ENCODE peak calls at places on chromosomes 7 and 10, in ten cellular contexts. One of them, this sample, is unnamed.

GRCh38 chr10:12668634-12669033 is 319.3 kb downstream of the CAMK1D start:
- DNase-seq in activated CD4-positive, alpha-beta T cell treated with anti-CD3 and anti-CD28 coated beads, Interleukin-2, amount 50 U/mL, for 4 hours: no peak
- DNase-seq in T-helper 1 cell: no peak
- DNase-seq in prostate gland: no peak
- DNase-seq in EL: no peak
- DNase-seq in NCI-H524 treated with DMSO at 0.1 percent for 48 hours: no peak
- DNase-seq in NCI-H1092 treated with DMSO at 0.1 percent for 48 hours: no peak
- DNase-seq in natural killer cell: no peak
- DNase-seq in stimulated activated naive CD8-positive, alpha-beta T cell treated with anti-CD3 and anti-CD28 coated beads, Interleukin-15, amount 100 ng/mL, for 72 hours: no peak
- DNase-seq in NCI-H510A treated with DMSO at 0.1 percent for 48 hours: no peak
- DNase-seq in this sample: no peak

GRCh38 chr10:43376828-43377227 is 5.4 kb downstream of the FXYD4 start:
- DNase-seq in activated CD4-positive, alpha-beta T cell treated with anti-CD3 and anti-CD28 coated beads, Interleukin-2, amount 50 U/mL, for 4 hours: no peak
- DNase-seq in T-helper 1 cell: no peak
- DNase-seq in prostate gland: no peak
- DNase-seq in EL: no peak
- DNase-seq in NCI-H524 treated with DMSO at 0.1 percent for 48 hours: no peak
- DNase-seq in NCI-H1092 treated with DMSO at 0.1 percent for 48 hours: no peak
- DNase-seq in natural killer cell: no peak
- DNase-seq in stimulated activated naive CD8-positive, alpha-beta T cell treated with anti-CD3 and anti-CD28 coated beads, Interleukin-15, amount 100 ng/mL, for 72 hours: no peak
- DNase-seq in NCI-H510A treated with DMSO at 0.1 percent for 48 hours: no peak
- DNase-seq in this sample: no peak

GRCh38 chr7:108660465-108660864 is 90.8 kb downstream of the DNAJB9 start:
- DNase-seq in activated CD4-positive, alpha-beta T cell treated with anti-CD3 and anti-CD28 coated beads, Interleukin-2, amount 50 U/mL, for 4 hours: no peak
- DNase-seq in T-helper 1 cell: no peak
- DNase-seq in prostate gland: no peak
- DNase-seq in EL: no peak
- DNase-seq in NCI-H524 treated with DMSO at 0.1 percent for 48 hours: no peak
- DNase-seq in NCI-H1092 treated with DMSO at 0.1 percent for 48 hours: peak
- DNase-seq in natural killer cell: no peak
- DNase-seq in stimulated activated naive CD8-positive, alpha-beta T cell treated with anti-CD3 and anti-CD28 coated beads, Interleukin-15, amount 100 ng/mL, for 72 hours: no peak
- DNase-seq in NCI-H510A treated with DMSO at 0.1 percent for 48 hours: no peak
- DNase-seq in this sample: no peak

GRCh38 chr7:134865001-134865845 is 85.8 kb downstream of the CALD1 start:
- DNase-seq in activated CD4-positive, alpha-beta T cell treated with anti-CD3 and anti-CD28 coated beads, Interleukin-2, amount 50 U/mL, for 4 hours: peak
- DNase-seq in T-helper 1 cell: no peak
- DNase-seq in prostate gland: no peak
- DNase-seq in EL: peak
- DNase-seq in NCI-H524 treated with DMSO at 0.1 percent for 48 hours: no peak
- DNase-seq in NCI-H1092 treated with DMSO at 0.1 percent for 48 hours: no peak
- DNase-seq in natural killer cell: no peak
- DNase-seq in stimulated activated naive CD8-positive, alpha-beta T cell treated with anti-CD3 and anti-CD28 coated beads, Interleukin-15, amount 100 ng/mL, for 72 hours: peak
- DNase-seq in NCI-H510A treated with DMSO at 0.1 percent for 48 hours: no peak
- DNase-seq in this sample: no peak

GRCh38 chr10:62959553-62959952 is 143.4 kb upstream of the EGR2 start:
- DNase-seq in activated CD4-positive, alpha-beta T cell treated with anti-CD3 and anti-CD28 coated beads, Interleukin-2, amount 50 U/mL, for 4 hours: no peak
- DNase-seq in T-helper 1 cell: no peak
- DNase-seq in prostate gland: no peak
- DNase-seq in EL: peak
- DNase-seq in NCI-H524 treated with DMSO at 0.1 percent for 48 hours: no peak
- DNase-seq in NCI-H1092 treated with DMSO at 0.1 percent for 48 hours: no peak
- DNase-seq in natural killer cell: no peak
- DNase-seq in stimulated activated naive CD8-positive, alpha-beta T cell treated with anti-CD3 and anti-CD28 coated beads, Interleukin-15, amount 100 ng/mL, for 72 hours: no peak
- DNase-seq in NCI-H510A treated with DMSO at 0.1 percent for 48 hours: no peak
- DNase-seq in this sample: no peak

GRCh38 chr7:158052381-158053095 is 535.1 kb downstream of the PTPRN2 start:
- DNase-seq in activated CD4-positive, alpha-beta T cell treated with anti-CD3 and anti-CD28 coated beads, Interleukin-2, amount 50 U/mL, for 4 hours: no peak
- DNase-seq in T-helper 1 cell: no peak
- DNase-seq in prostate gland: no peak
- DNase-seq in EL: no peak
- DNase-seq in NCI-H524 treated with DMSO at 0.1 percent for 48 hours: no peak
- DNase-seq in NCI-H1092 treated with DMSO at 0.1 percent for 48 hours: no peak
- DNase-seq in natural killer cell: no peak
- DNase-seq in stimulated activated naive CD8-positive, alpha-beta T cell treated with anti-CD3 and anti-CD28 coated beads, Interleukin-15, amount 100 ng/mL, for 72 hours: no peak
- DNase-seq in NCI-H510A treated with DMSO at 0.1 percent for 48 hours: no peak
- DNase-seq in this sample: no peak

GRCh38 chr10:117540640-117541404 is 1.7 kb upstream of the EMX2 start:
- DNase-seq in activated CD4-positive, alpha-beta T cell treated with anti-CD3 and anti-CD28 coated beads, Interleukin-2, amount 50 U/mL, for 4 hours: no peak
- DNase-seq in T-helper 1 cell: no peak
- DNase-seq in prostate gland: no peak
- DNase-seq in EL: no peak
- DNase-seq in NCI-H524 treated with DMSO at 0.1 percent for 48 hours: no peak
- DNase-seq in NCI-H1092 treated with DMSO at 0.1 percent for 48 hours: no peak
- DNase-seq in natural killer cell: no peak
- DNase-seq in stimulated activated naive CD8-positive, alpha-beta T cell treated with anti-CD3 and anti-CD28 coated beads, Interleukin-15, amount 100 ng/mL, for 72 hours: no peak
- DNase-seq in NCI-H510A treated with DMSO at 0.1 percent for 48 hours: no peak
- DNase-seq in this sample: no peak

GRCh38 chr7:151631149-151631967 is 111.7 kb upstream of the RHEB start:
- DNase-seq in activated CD4-positive, alpha-beta T cell treated with anti-CD3 and anti-CD28 coated beads, Interleukin-2, amount 50 U/mL, for 4 hours: peak
- DNase-seq in T-helper 1 cell: no peak
- DNase-seq in prostate gland: peak
- DNase-seq in EL: peak
- DNase-seq in NCI-H524 treated with DMSO at 0.1 percent for 48 hours: no peak
- DNase-seq in NCI-H1092 treated with DMSO at 0.1 percent for 48 hours: peak
- DNase-seq in natural killer cell: no peak
- DNase-seq in stimulated activated naive CD8-positive, alpha-beta T cell treated with anti-CD3 and anti-CD28 coated beads, Interleukin-15, amount 100 ng/mL, for 72 hours: no peak
- DNase-seq in NCI-H510A treated with DMSO at 0.1 percent for 48 hours: peak
- DNase-seq in this sample: no peak

GRCh38 chr10:29545122-29545521 is 89.6 kb downstream of the SVIL start:
- DNase-seq in activated CD4-positive, alpha-beta T cell treated with anti-CD3 and anti-CD28 coated beads, Interleukin-2, amount 50 U/mL, for 4 hours: no peak
- DNase-seq in T-helper 1 cell: no peak
- DNase-seq in prostate gland: no peak
- DNase-seq in EL: no peak
- DNase-seq in NCI-H524 treated with DMSO at 0.1 percent for 48 hours: no peak
- DNase-seq in NCI-H1092 treated with DMSO at 0.1 percent for 48 hours: no peak
- DNase-seq in natural killer cell: no peak
- DNase-seq in stimulated activated naive CD8-positive, alpha-beta T cell treated with anti-CD3 and anti-CD28 coated beads, Interleukin-15, amount 100 ng/mL, for 72 hours: no peak
- DNase-seq in NCI-H510A treated with DMSO at 0.1 percent for 48 hours: no peak
- DNase-seq in this sample: no peak

GRCh38 chr10:5446390-5446926 is 34.1 kb downstream of the NET1 start:
- DNase-seq in activated CD4-positive, alpha-beta T cell treated with anti-CD3 and anti-CD28 coated beads, Interleukin-2, amount 50 U/mL, for 4 hours: peak
- DNase-seq in T-helper 1 cell: peak
- DNase-seq in prostate gland: peak
- DNase-seq in EL: peak
- DNase-seq in NCI-H524 treated with DMSO at 0.1 percent for 48 hours: no peak
- DNase-seq in NCI-H1092 treated with DMSO at 0.1 percent for 48 hours: peak
- DNase-seq in natural killer cell: peak
- DNase-seq in stimulated activated naive CD8-positive, alpha-beta T cell treated with anti-CD3 and anti-CD28 coated beads, Interleukin-15, amount 100 ng/mL, for 72 hours: peak
- DNase-seq in NCI-H510A treated with DMSO at 0.1 percent for 48 hours: peak
- DNase-seq in this sample: peak

GRCh38 chr10:73650537-73651331 is 5.1 kb downstream of the SYNPO2L start:
- DNase-seq in activated CD4-positive, alpha-beta T cell treated with anti-CD3 and anti-CD28 coated beads, Interleukin-2, amount 50 U/mL, for 4 hours: no peak
- DNase-seq in T-helper 1 cell: no peak
- DNase-seq in prostate gland: no peak
- DNase-seq in EL: peak
- DNase-seq in NCI-H524 treated with DMSO at 0.1 percent for 48 hours: no peak
- DNase-seq in NCI-H1092 treated with DMSO at 0.1 percent for 48 hours: no peak
- DNase-seq in natural killer cell: no peak
- DNase-seq in stimulated activated naive CD8-positive, alpha-beta T cell treated with anti-CD3 and anti-CD28 coated beads, Interleukin-15, amount 100 ng/mL, for 72 hours: no peak
- DNase-seq in NCI-H510A treated with DMSO at 0.1 percent for 48 hours: no peak
- DNase-seq in this sample: no peak

GRCh38 chr7:156816943-156817572 is 75.9 kb downstream of the LMBR1 start:
- DNase-seq in activated CD4-positive, alpha-beta T cell treated with anti-CD3 and anti-CD28 coated beads, Interleukin-2, amount 50 U/mL, for 4 hours: no peak
- DNase-seq in T-helper 1 cell: no peak
- DNase-seq in prostate gland: no peak
- DNase-seq in EL: no peak
- DNase-seq in NCI-H524 treated with DMSO at 0.1 percent for 48 hours: no peak
- DNase-seq in NCI-H1092 treated with DMSO at 0.1 percent for 48 hours: no peak
- DNase-seq in natural killer cell: no peak
- DNase-seq in stimulated activated naive CD8-positive, alpha-beta T cell treated with anti-CD3 and anti-CD28 coated beads, Interleukin-15, amount 100 ng/mL, for 72 hours: no peak
- DNase-seq in NCI-H510A treated with DMSO at 0.1 percent for 48 hours: peak
- DNase-seq in this sample: no peak

GRCh38 chr7:112566392-112567324 is 85.9 kb downstream of the LSMEM1 start:
- DNase-seq in activated CD4-positive, alpha-beta T cell treated with anti-CD3 and anti-CD28 coated beads, Interleukin-2, amount 50 U/mL, for 4 hours: no peak
- DNase-seq in T-helper 1 cell: no peak
- DNase-seq in prostate gland: peak
- DNase-seq in EL: no peak
- DNase-seq in NCI-H524 treated with DMSO at 0.1 percent for 48 hours: peak
- DNase-seq in NCI-H1092 treated with DMSO at 0.1 percent for 48 hours: peak
- DNase-seq in natural killer cell: no peak
- DNase-seq in stimulated activated naive CD8-positive, alpha-beta T cell treated with anti-CD3 and anti-CD28 coated beads, Interleukin-15, amount 100 ng/mL, for 72 hours: no peak
- DNase-seq in NCI-H510A treated with DMSO at 0.1 percent for 48 hours: no peak
- DNase-seq in this sample: no peak

GRCh38 chr10:132131581-132132250 is 55.0 kb upstream of the DPYSL4 start:
- DNase-seq in activated CD4-positive, alpha-beta T cell treated with anti-CD3 and anti-CD28 coated beads, Interleukin-2, amount 50 U/mL, for 4 hours: no peak
- DNase-seq in T-helper 1 cell: no peak
- DNase-seq in prostate gland: no peak
- DNase-seq in EL: no peak
- DNase-seq in NCI-H524 treated with DMSO at 0.1 percent for 48 hours: no peak
- DNase-seq in NCI-H1092 treated with DMSO at 0.1 percent for 48 hours: no peak
- DNase-seq in natural killer cell: no peak
- DNase-seq in stimulated activated naive CD8-positive, alpha-beta T cell treated with anti-CD3 and anti-CD28 coated beads, Interleukin-15, amount 100 ng/mL, for 72 hours: no peak
- DNase-seq in NCI-H510A treated with DMSO at 0.1 percent for 48 hours: no peak
- DNase-seq in this sample: no peak